ENCODE peak calls at places on chromosomes 7 and 10, in nine cellular contexts. One of them, this sample, is unnamed.

GRCh38 chr10:178208-178607 is 43.0 kb downstream of the ZMYND11 start:
- DNase-seq in effector CD8-positive, alpha-beta T cell: no peak
- DNase-seq in GM10248: no peak
- DNase-seq in stimulated activated CD4-positive, alpha-beta T cell treated with anti-CD3 and anti-CD28 coated beads, Interleukin-12 subunit alpha, Interleukin-12 subunit beta, amount 100 ng/mL, for 24 hours: no peak
- DNase-seq in NCI-H187: no peak
- DNase-seq in AG04450: no peak
- DNase-seq in breast epithelium: no peak
- DNase-seq in brain pericyte: no peak
- DNase-seq in astrocyte of the spinal cord: peak
- DNase-seq in this sample: no peak

GRCh38 chr10:128982179-128982915 is 484.7 kb upstream of the MGMT start:
- DNase-seq in brain pericyte: no peak
- DNase-seq in GM10248: no peak
- DNase-seq in breast epithelium: no peak
- DNase-seq in AG04450: no peak
- DNase-seq in NCI-H187: no peak
- DNase-seq in astrocyte of the spinal cord: no peak
- DNase-seq in stimulated activated CD4-positive, alpha-beta T cell treated with anti-CD3 and anti-CD28 coated beads, Interleukin-12 subunit alpha, Interleukin-12 subunit beta, amount 100 ng/mL, for 24 hours: no peak
- DNase-seq in effector CD8-positive, alpha-beta T cell: no peak
- DNase-seq in this sample: no peak

GRCh38 chr7:77281780-77282478 is 82.3 kb upstream of the FGL2 start:
- DNase-seq in breast epithelium: no peak
- DNase-seq in NCI-H187: no peak
- DNase-seq in brain pericyte: no peak
- DNase-seq in stimulated activated CD4-positive, alpha-beta T cell treated with anti-CD3 and anti-CD28 coated beads, Interleukin-12 subunit alpha, Interleukin-12 subunit beta, amount 100 ng/mL, for 24 hours: no peak
- DNase-seq in AG04450: no peak
- DNase-seq in astrocyte of the spinal cord: no peak
- DNase-seq in effector CD8-positive, alpha-beta T cell: no peak
- DNase-seq in GM10248: no peak
- DNase-seq in this sample: no peak

GRCh38 chr10:33743429-33743857 is 409.0 kb upstream of the NRP1 start:
- DNase-seq in NCI-H187: no peak
- DNase-seq in effector CD8-positive, alpha-beta T cell: no peak
- DNase-seq in brain pericyte: no peak
- DNase-seq in stimulated activated CD4-positive, alpha-beta T cell treated with anti-CD3 and anti-CD28 coated beads, Interleukin-12 subunit alpha, Interleukin-12 subunit beta, amount 100 ng/mL, for 24 hours: no peak
- DNase-seq in GM10248: no peak
- DNase-seq in astrocyte of the spinal cord: no peak
- DNase-seq in AG04450: no peak
- DNase-seq in breast epithelium: no peak
- DNase-seq in this sample: no peak

GRCh38 chr10:97708976-97709745 is 4.4 kb upstream of the MARVELD1 start:
- DNase-seq in effector CD8-positive, alpha-beta T cell: peak
- DNase-seq in AG04450: peak
- DNase-seq in breast epithelium: peak
- DNase-seq in GM10248: no peak
- DNase-seq in brain pericyte: no peak
- DNase-seq in NCI-H187: peak
- DNase-seq in stimulated activated CD4-positive, alpha-beta T cell treated with anti-CD3 and anti-CD28 coated beads, Interleukin-12 subunit alpha, Interleukin-12 subunit beta, amount 100 ng/mL, for 24 hours: no peak
- DNase-seq in astrocyte of the spinal cord: peak
- DNase-seq in this sample: peak

GRCh38 chr10:49508249-49508648 is 30.7 kb downstream of the ERCC6 start:
- DNase-seq in breast epithelium: no peak
- DNase-seq in GM10248: no peak
- DNase-seq in stimulated activated CD4-positive, alpha-beta T cell treated with anti-CD3 and anti-CD28 coated beads, Interleukin-12 subunit alpha, Interleukin-12 subunit beta, amount 100 ng/mL, for 24 hours: no peak
- DNase-seq in NCI-H187: no peak
- DNase-seq in brain pericyte: no peak
- DNase-seq in AG04450: no peak
- DNase-seq in astrocyte of the spinal cord: no peak
- DNase-seq in effector CD8-positive, alpha-beta T cell: no peak
- DNase-seq in this sample: no peak

GRCh38 chr10:132938472-132939329 is 3.7 kb downstream of the CFAP46 start:
- DNase-seq in stimulated activated CD4-positive, alpha-beta T cell treated with anti-CD3 and anti-CD28 coated beads, Interleukin-12 subunit alpha, Interleukin-12 subunit beta, amount 100 ng/mL, for 24 hours: no peak
- DNase-seq in breast epithelium: no peak
- DNase-seq in AG04450: no peak
- DNase-seq in GM10248: no peak
- DNase-seq in astrocyte of the spinal cord: no peak
- DNase-seq in brain pericyte: no peak
- DNase-seq in effector CD8-positive, alpha-beta T cell: no peak
- DNase-seq in NCI-H187: no peak
- DNase-seq in this sample: no peak

GRCh38 chr7:116834815-116835533 is 27.4 kb upstream of the CAPZA2 start:
- DNase-seq in brain pericyte: no peak
- DNase-seq in NCI-H187: no peak
- DNase-seq in AG04450: no peak
- DNase-seq in astrocyte of the spinal cord: peak
- DNase-seq in stimulated activated CD4-positive, alpha-beta T cell treated with anti-CD3 and anti-CD28 coated beads, Interleukin-12 subunit alpha, Interleukin-12 subunit beta, amount 100 ng/mL, for 24 hours: no peak
- DNase-seq in GM10248: no peak
- DNase-seq in effector CD8-positive, alpha-beta T cell: no peak
- DNase-seq in breast epithelium: no peak
- DNase-seq in this sample: no peak

GRCh38 chr10:107129013-107129412 is 35.5 kb downstream of the SORCS1 start:
- DNase-seq in NCI-H187: no peak
- DNase-seq in GM10248: no peak
- DNase-seq in effector CD8-positive, alpha-beta T cell: no peak
- DNase-seq in AG04450: no peak
- DNase-seq in brain pericyte: no peak
- DNase-seq in stimulated activated CD4-positive, alpha-beta T cell treated with anti-CD3 and anti-CD28 coated beads, Interleukin-12 subunit alpha, Interleukin-12 subunit beta, amount 100 ng/mL, for 24 hours: no peak
- DNase-seq in breast epithelium: no peak
- DNase-seq in astrocyte of the spinal cord: no peak
- DNase-seq in this sample: no peak

GRCh38 chr7:31407277-31407676 is 66.8 kb upstream of the NEUROD6 start:
- DNase-seq in NCI-H187: no peak
- DNase-seq in AG04450: no peak
- DNase-seq in effector CD8-positive, alpha-beta T cell: no peak
- DNase-seq in stimulated activated CD4-positive, alpha-beta T cell treated with anti-CD3 and anti-CD28 coated beads, Interleukin-12 subunit alpha, Interleukin-12 subunit beta, amount 100 ng/mL, for 24 hours: no peak
- DNase-seq in breast epithelium: no peak
- DNase-seq in brain pericyte: no peak
- DNase-seq in astrocyte of the spinal cord: no peak
- DNase-seq in GM10248: no peak
- DNase-seq in this sample: no peak

GRCh38 chr10:29795856-29796255 is 161.1 kb upstream of the SVIL start:
- DNase-seq in breast epithelium: no peak
- DNase-seq in effector CD8-positive, alpha-beta T cell: no peak
- DNase-seq in astrocyte of the spinal cord: peak
- DNase-seq in brain pericyte: no peak
- DNase-seq in stimulated activated CD4-positive, alpha-beta T cell treated with anti-CD3 and anti-CD28 coated beads, Interleukin-12 subunit alpha, Interleukin-12 subunit beta, amount 100 ng/mL, for 24 hours: no peak
- DNase-seq in AG04450: no peak
- DNase-seq in GM10248: no peak
- DNase-seq in NCI-H187: no peak
- DNase-seq in this sample: no peak

GRCh38 chr10:29409241-29410051 is 120.6 kb downstream of the LYZL1 start:
- DNase-seq in effector CD8-positive, alpha-beta T cell: peak
- DNase-seq in breast epithelium: peak
- DNase-seq in NCI-H187: no peak
- DNase-seq in stimulated activated CD4-positive, alpha-beta T cell treated with anti-CD3 and anti-CD28 coated beads, Interleukin-12 subunit alpha, Interleukin-12 subunit beta, amount 100 ng/mL, for 24 hours: peak
- DNase-seq in GM10248: peak
- DNase-seq in brain pericyte: peak
- DNase-seq in astrocyte of the spinal cord: peak
- DNase-seq in AG04450: peak
- DNase-seq in this sample: peak

GRCh38 chr10:122162566-122163181 is 108.4 kb upstream of the BTBD16 start:
- DNase-seq in breast epithelium: no peak
- DNase-seq in effector CD8-positive, alpha-beta T cell: no peak
- DNase-seq in brain pericyte: no peak
- DNase-seq in AG04450: no peak
- DNase-seq in astrocyte of the spinal cord: no peak
- DNase-seq in GM10248: no peak
- DNase-seq in NCI-H187: no peak
- DNase-seq in stimulated activated CD4-positive, alpha-beta T cell treated with anti-CD3 and anti-CD28 coated beads, Interleukin-12 subunit alpha, Interleukin-12 subunit beta, amount 100 ng/mL, for 24 hours: no peak
- DNase-seq in this sample: no peak

GRCh38 chr7:36185732-36186131 is 32.7 kb downstream of the EEPD1 start:
- DNase-seq in effector CD8-positive, alpha-beta T cell: no peak
- DNase-seq in NCI-H187: no peak
- DNase-seq in GM10248: no peak
- DNase-seq in brain pericyte: no peak
- DNase-seq in astrocyte of the spinal cord: no peak
- DNase-seq in stimulated activated CD4-positive, alpha-beta T cell treated with anti-CD3 and anti-CD28 coated beads, Interleukin-12 subunit alpha, Interleukin-12 subunit beta, amount 100 ng/mL, for 24 hours: no peak
- DNase-seq in breast epithelium: no peak
- DNase-seq in AG04450: no peak
- DNase-seq in this sample: no peak

GRCh38 chr10:102342462-102342861 is 53.0 kb upstream of the NFKB2 start:
- DNase-seq in astrocyte of the spinal cord: peak
- DNase-seq in AG04450: no peak
- DNase-seq in brain pericyte: no peak
- DNase-seq in effector CD8-positive, alpha-beta T cell: no peak
- DNase-seq in NCI-H187: no peak
- DNase-seq in breast epithelium: no peak
- DNase-seq in GM10248: no peak
- DNase-seq in stimulated activated CD4-positive, alpha-beta T cell treated with anti-CD3 and anti-CD28 coated beads, Interleukin-12 subunit alpha, Interleukin-12 subunit beta, amount 100 ng/mL, for 24 hours: no peak
- DNase-seq in this sample: no peak

GRCh38 chr7:135328053-135328452 is 94.4 kb downstream of the STRA8 start:
- DNase-seq in AG04450: no peak
- DNase-seq in breast epithelium: no peak
- DNase-seq in astrocyte of the spinal cord: no peak
- DNase-seq in stimulated activated CD4-positive, alpha-beta T cell treated with anti-CD3 and anti-CD28 coated beads, Interleukin-12 subunit alpha, Interleukin-12 subunit beta, amount 100 ng/mL, for 24 hours: no peak
- DNase-seq in effector CD8-positive, alpha-beta T cell: no peak
- DNase-seq in NCI-H187: no peak
- DNase-seq in GM10248: no peak
- DNase-seq in brain pericyte: no peak
- DNase-seq in this sample: no peak

GRCh38 chr10:77004917-77005564 is 632.6 kb downstream of the KCNMA1 start:
- DNase-seq in effector CD8-positive, alpha-beta T cell: no peak
- DNase-seq in GM10248: peak
- DNase-seq in stimulated activated CD4-positive, alpha-beta T cell treated with anti-CD3 and anti-CD28 coated beads, Interleukin-12 subunit alpha, Interleukin-12 subunit beta, amount 100 ng/mL, for 24 hours: no peak
- DNase-seq in AG04450: peak
- DNase-seq in astrocyte of the spinal cord: peak
- DNase-seq in NCI-H187: no peak
- DNase-seq in breast epithelium: no peak
- DNase-seq in brain pericyte: no peak
- DNase-seq in this sample: peak

GRCh38 chr7:128791968-128792319 is at the start of gene CCDC136:
- DNase-seq in breast epithelium: no peak
- DNase-seq in astrocyte of the spinal cord: no peak
- DNase-seq in brain pericyte: no peak
- DNase-seq in NCI-H187: no peak
- DNase-seq in GM10248: no peak
- DNase-seq in effector CD8-positive, alpha-beta T cell: no peak
- DNase-seq in AG04450: no peak
- DNase-seq in stimulated activated CD4-positive, alpha-beta T cell treated with anti-CD3 and anti-CD28 coated beads, Interleukin-12 subunit alpha, Interleukin-12 subunit beta, amount 100 ng/mL, for 24 hours: no peak
- DNase-seq in this sample: no peak

GRCh38 chr10:131934769-131935168 is 34.0 kb downstream of the PPP2R2D start:
- DNase-seq in AG04450: no peak
- DNase-seq in GM10248: no peak
- DNase-seq in brain pericyte: no peak
- DNase-seq in effector CD8-positive, alpha-beta T cell: no peak
- DNase-seq in astrocyte of the spinal cord: no peak
- DNase-seq in NCI-H187: no peak
- DNase-seq in breast epithelium: no peak
- DNase-seq in stimulated activated CD4-positive, alpha-beta T cell treated with anti-CD3 and anti-CD28 coated beads, Interleukin-12 subunit alpha, Interleukin-12 subunit beta, amount 100 ng/mL, for 24 hours: no peak
- DNase-seq in this sample: no peak

GRCh38 chr10:122207596-122207995 is 63.5 kb upstream of the BTBD16 start:
- DNase-seq in stimulated activated CD4-positive, alpha-beta T cell treated with anti-CD3 and anti-CD28 coated beads, Interleukin-12 subunit alpha, Interleukin-12 subunit beta, amount 100 ng/mL, for 24 hours: no peak
- DNase-seq in breast epithelium: no peak
- DNase-seq in NCI-H187: peak
- DNase-seq in effector CD8-positive, alpha-beta T cell: no peak
- DNase-seq in brain pericyte: no peak
- DNase-seq in AG04450: peak
- DNase-seq in GM10248: no peak
- DNase-seq in astrocyte of the spinal cord: no peak
- DNase-seq in this sample: no peak

This sample was measured in adrenal gland.